ENCODE peak calls at places on chromosomes 13 and 19, in nine cellular contexts. Z is esophagus squamous epithelium, O is thyroid gland, Y is Peyer's patch, E is tibial nerve, P is IMR-90, W is ovary, I is uterus, Q is esophagus muscularis mucosa. T is an unnamed sample.

GRCh38 chr13:77693449-77693940 is 4.0 kb upstream of the SLAIN1 start:
- DNase-seq in Q (no peak), Y (no peak), W (no peak), E (no peak), O (no peak), Z (no peak), I (no peak), P (no peak), T (no peak)

GRCh38 chr13:110108348-110109139 is 198.4 kb downstream of the COL4A1 start:
- DNase-seq in I (peak; percentile 80), P (peak; percentile 88), Q (peak; percentile 93), Z (no peak), Y (peak; percentile 56), E (peak; percentile 59), W (peak; percentile 65), O (peak; percentile 82), T (peak; percentile 81)

GRCh38 chr13:71618154-71618553 is 248.8 kb downstream of the DACH1 start:
- DNase-seq in P (peak; percentile 53), W (no peak), Y (no peak), E (no peak), I (no peak), O (no peak), Q (no peak), Z (no peak), T (no peak)

GRCh38 chr13:70849267-70849666 is 741.0 kb upstream of the KLHL1 start:
- DNase-seq in I (no peak), Q (no peak), P (no peak), O (no peak), Y (no peak), Z (no peak), W (no peak), E (no peak), T (no peak)

GRCh38 chr19:3366104-3366760 is at the start of gene NFIC:
- DNase-seq in O (peak; percentile 74), Y (peak; percentile 72), P (peak; percentile 79), Z (no peak), E (peak; percentile 63), W (peak; percentile 84), I (peak; percentile 92), Q (peak; percentile 96), T (peak; percentile 89)

GRCh38 chr13:73417012-73417615 is 358.3 kb downstream of the KLF5 start:
- DNase-seq in Q (no peak), W (no peak), E (no peak), Y (no peak), Z (no peak), P (no peak), O (no peak), I (no peak), T (no peak)

GRCh38 chr13:34412817-34413365 is 529.2 kb upstream of the NBEA start:
- DNase-seq in E (no peak), P (no peak), O (no peak), W (no peak), Y (no peak), Q (no peak), Z (no peak), I (no peak), T (no peak)

GRCh38 chr13:48630291-48630690 is 23.4 kb upstream of the CYSLTR2 start:
- DNase-seq in P (no peak), W (no peak), Q (peak; percentile 82), I (no peak), Y (no peak), O (no peak), E (no peak), Z (no peak), T (no peak)

GRCh38 chr13:97339019-97339988 is 94.7 kb upstream of the RAP2A start:
- DNase-seq in O (no peak), Q (no peak), I (peak; percentile 69), P (peak; percentile 98), Y (no peak), Z (no peak), E (no peak), W (peak; percentile 67), T (peak; percentile 71)

GRCh38 chr13:97430296-97430695 is 3.7 kb upstream of the RAP2A start:
- DNase-seq in I (no peak), Y (no peak), P (no peak), Q (no peak), O (no peak), E (no peak), Z (no peak), W (no peak), T (no peak)

DNA sequence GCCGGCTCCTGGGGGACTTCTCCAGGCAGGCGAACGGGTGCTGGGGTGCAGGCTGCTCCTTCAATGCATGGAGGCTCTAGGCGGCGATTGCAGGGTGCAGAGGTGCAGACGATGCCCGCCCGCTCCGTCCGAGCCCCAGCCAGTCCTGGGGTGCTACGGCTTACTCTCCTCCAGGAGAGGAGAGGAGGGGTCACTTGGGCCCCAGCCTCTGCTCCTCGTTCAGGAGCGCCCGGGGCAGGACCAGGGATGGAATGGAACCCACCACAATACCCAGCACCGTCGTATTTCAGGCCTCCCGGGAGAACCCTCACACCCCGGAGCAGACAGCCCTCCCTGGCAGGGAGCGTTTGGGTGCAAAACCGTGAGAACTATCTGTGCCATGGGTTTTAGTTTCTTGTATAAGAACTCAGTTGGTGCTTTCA is 46.6 kb downstream of the ARHGEF18 start:
- DNase-seq in I (no peak), Z (no peak), E (no peak), Q (no peak), O (no peak), P (no peak), W (no peak), Y (no peak), T (no peak)
- TF ChIP-seq POLR2A in I (no peak), Z (no peak), E (no peak), Q (no peak), O (no peak), P (no peak), W (no peak), Y (no peak), T (no peak)

GRCh38 chr19:47725759-47726401 is 12.7 kb downstream of the EHD2 start:
- DNase-seq in P (no peak), Z (no peak), Q (no peak), Y (no peak), W (no peak), I (no peak), E (no peak), O (peak; percentile 74), T (no peak)

GRCh38 chr19:47719047-47719885 is 6.0 kb downstream of the EHD2 start:
- DNase-seq in Q (peak; percentile 98), Z (no peak), P (peak; percentile 99), I (peak; percentile 95), W (peak; percentile 95), O (peak; percentile 47), Y (peak; percentile 83), E (peak; percentile 77), T (peak; percentile 94)

GRCh38 chr19:47720669-47721068 is 7.4 kb downstream of the EHD2 start:
- DNase-seq in W (no peak), Q (no peak), E (no peak), Y (no peak), O (no peak), P (no peak), Z (no peak), I (no peak), T (no peak)

GRCh38 chr19:47726467-47726866 is 13.2 kb downstream of the EHD2 start:
- DNase-seq in Z (no peak), I (no peak), E (no peak), Q (no peak), W (no peak), Y (no peak), P (peak; percentile 76), O (no peak), T (no peak)

DNA sequence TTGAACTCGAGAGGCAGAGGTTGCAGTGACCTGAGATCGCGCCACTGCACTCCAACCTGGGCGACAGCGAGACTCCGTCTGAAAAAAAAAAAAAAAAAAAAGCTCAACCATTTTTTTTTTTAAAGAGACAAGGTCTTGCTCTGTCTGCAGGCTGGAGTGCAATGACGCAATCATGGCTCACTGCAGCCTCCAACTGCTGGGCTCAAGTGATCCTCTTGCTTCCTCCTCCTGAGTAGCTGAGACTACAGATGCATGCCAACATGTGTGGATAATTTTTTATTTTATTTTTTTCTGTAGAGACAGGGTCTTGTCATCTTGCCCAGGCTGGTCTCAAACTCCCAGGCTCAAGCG is 10.3 kb downstream of the EHD2 start:
- DNase-seq in Q (no peak), Z (no peak), E (no peak), I (peak; percentile 82), Y (peak; percentile 67), O (peak; percentile 78), W (no peak), P (peak; percentile 95), T (no peak)
- H3K4me1 ChIP-seq in Q (peaks cover 99% of the 10 kb centered on the region), Z (peaks cover 37% of the 10 kb centered on the region), E (peaks cover 17% of the 10 kb centered on the region), I (no peaks in the 10 kb centered on the region), Y (peaks cover 25% of the 10 kb centered on the region), O (peaks cover 6% of the 10 kb centered on the region), W (peaks cover 11% of the 10 kb centered on the region), P (peaks cover 35% of the 10 kb centered on the region), T (peaks cover 10% of the 10 kb centered on the region)

DNA sequence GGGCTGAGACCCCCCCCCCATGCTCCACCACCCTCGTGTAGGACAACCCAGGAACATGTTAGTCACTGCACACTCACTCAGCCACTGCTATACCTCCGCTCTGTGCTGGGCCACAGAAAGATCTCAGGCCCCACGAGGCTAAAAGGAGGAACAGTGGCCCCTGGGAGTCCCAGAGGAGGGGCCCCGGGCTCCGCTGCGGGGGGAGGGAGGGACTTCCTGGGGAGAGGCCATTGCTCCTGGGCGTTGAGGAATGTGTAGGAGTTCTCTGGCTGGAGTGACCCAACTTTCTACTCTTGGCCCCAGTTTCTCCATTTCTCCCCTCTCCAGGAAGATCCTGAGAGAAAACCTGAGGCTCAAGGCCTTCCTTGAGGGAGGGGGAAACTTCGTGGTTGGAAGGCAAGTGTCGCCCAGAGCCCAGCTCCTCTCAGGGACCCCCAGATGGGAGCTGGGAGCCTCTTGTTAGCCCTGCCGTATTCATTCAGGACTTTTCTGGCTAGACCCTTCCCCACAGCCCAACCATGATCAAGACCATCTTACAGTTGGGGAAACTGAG is 13.6 kb downstream of the ONECUT3 start:
- DNase-seq in Y (no peak), I (no peak), Q (no peak), Z (no peak), P (no peak), W (no peak), E (no peak), O (no peak), T (no peak)
- H3K4me3 ChIP-seq in Y (no peak overlapping the region), I (no peak overlapping the region), Q (no peak overlapping the region), Z (no peak overlapping the region), P (no peak overlapping the region), W (no peak overlapping the region), E (no peak overlapping the region), O (no peak overlapping the region), T (no peak overlapping the region)

DNA sequence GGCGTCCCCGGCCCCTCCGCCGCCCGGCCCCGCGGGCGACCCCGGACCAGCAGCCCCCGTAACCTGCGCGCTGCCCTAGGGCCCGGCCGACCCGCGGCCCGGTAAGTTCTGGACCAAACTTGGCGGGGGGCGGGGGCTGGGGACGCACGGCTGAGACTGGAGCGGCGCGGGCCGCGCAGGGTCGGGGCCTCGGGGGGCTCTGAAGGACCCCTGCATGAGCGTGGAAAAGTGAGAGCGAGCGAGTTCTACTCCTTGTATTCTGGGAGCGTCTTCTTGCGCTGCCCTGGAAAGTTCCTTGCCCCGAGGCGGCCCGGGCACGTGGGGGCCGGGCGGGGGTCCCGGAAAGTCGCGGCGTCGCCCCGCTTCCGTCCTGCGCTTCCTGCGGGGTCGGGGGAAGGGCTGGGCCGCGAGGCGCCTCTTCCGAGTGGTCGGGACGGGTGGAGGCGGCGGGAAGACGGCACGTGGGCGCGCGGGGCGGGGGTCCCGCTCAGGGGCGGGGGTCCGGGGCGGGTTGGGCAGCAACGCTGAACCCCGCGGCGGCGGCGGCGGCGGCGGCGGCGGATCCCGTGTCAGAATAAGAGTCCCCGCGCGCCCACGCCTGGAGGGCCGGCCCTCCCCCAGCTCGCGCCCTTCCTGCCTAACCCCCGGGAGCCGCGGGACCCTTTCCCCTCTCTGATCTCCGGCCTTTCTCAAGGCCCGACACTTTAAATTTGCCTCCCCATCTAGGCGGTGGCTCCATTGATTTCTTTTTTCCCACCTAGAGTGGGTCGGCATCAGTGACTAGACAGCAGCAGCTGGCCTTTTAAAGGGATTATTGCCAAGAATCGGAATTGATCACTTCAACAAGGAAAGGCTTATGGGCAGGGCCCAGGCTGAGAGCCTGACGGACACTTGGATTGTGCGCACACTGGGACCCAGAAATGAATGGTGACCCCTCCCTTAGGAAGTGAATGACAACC is 723 bp downstream of the GATAD2A start:
- DNase-seq in E (no peak), I (peak; percentile 43), O (peak; percentile 45), Y (peak; percentile 70), Z (no peak), P (peak; percentile 60), W (peak; percentile 73), Q (no peak), T (peak; percentile 64)
- TF ChIP-seq POLR2A in E (no peak), I (no peak), O (no peak), Y (no peak), Z (no peak), P (no peak), W (no peak), Q (no peak), T (peak; percentile 11)

T was measured in heart left ventricle.